ENCODE peak calls at places on chromosome 14, in ten cellular contexts. R is tibial nerve, E is lower lobe of right lung, M is endodermal cell, O is HCT116, L is PC-9, K is body of pancreas, I is psoas muscle, U is BE2C, C is MM.1S. G is an unnamed sample.

GRCh38 chr14:51967521-51967920 is 21.8 kb upstream of the RTRAF start:
- DNase-seq in K (no peak), E (no peak), R (no peak), I (no peak), M (no peak), U (no peak), C (no peak), L (no peak), O (no peak), G (no peak)

GRCh38 chr14:25833341-25834121 is 764.3 kb downstream of the NOVA1 start:
- DNase-seq in E (no peak), L (no peak), R (no peak), I (no peak), K (peak; percentile 12), O (no peak), C (peak; percentile 21), U (peak; percentile 12), M (peak; percentile 81), G (no peak)

GRCh38 chr14:95481391-95482022 is 34.9 kb downstream of the SYNE3 start:
- DNase-seq in M (no peak), I (peak; percentile 51), R (no peak), K (no peak), U (peak; percentile 71), L (no peak), O (no peak), C (no peak), E (no peak), G (no peak)

GRCh38 chr14:76962303-76962660 is 66.2 kb downstream of the IRF2BPL start:
- DNase-seq in O (no peak), E (no peak), I (no peak), R (no peak), M (no peak), K (no peak), C (no peak), L (no peak), U (no peak), G (no peak)

GRCh38 chr14:92717571-92718042 is 30.8 kb downstream of the LGMN start:
- DNase-seq in I (no peak), K (no peak), O (no peak), M (no peak), U (no peak), R (no peak), L (no peak), C (no peak), E (no peak), G (no peak)

GRCh38 chr14:48665077-48665784 is 920.9 kb downstream of the RPS29 start:
- DNase-seq in C (no peak), L (no peak), E (no peak), M (no peak), R (no peak), U (no peak), O (no peak), K (no peak), I (no peak), G (no peak)

GRCh38 chr14:61460853-61461611 is 139.7 kb downstream of the PRKCH start:
- DNase-seq in E (no peak), K (no peak), I (no peak), L (peak; percentile 66), R (no peak), M (no peak), C (peak; percentile 11), U (no peak), O (no peak), G (no peak)

GRCh38 chr14:81392976-81393643 is 7.0 kb downstream of the STON2 start:
- DNase-seq in K (no peak), M (no peak), C (no peak), R (no peak), U (no peak), I (no peak), E (no peak), O (no peak), L (no peak), G (no peak)

GRCh38 chr14:89912667-89913211 is 41.8 kb downstream of the EFCAB11 start:
- DNase-seq in E (peak; percentile 50), I (no peak), L (peak; percentile 84), R (peak; percentile 15), U (no peak), C (no peak), K (no peak), O (no peak), M (no peak), G (no peak)

GRCh38 chr14:75125617-75126016 is 1.2 kb downstream of the NEK9 start:
- DNase-seq in I (no peak), C (no peak), L (peak; percentile 65), K (no peak), M (no peak), O (no peak), U (no peak), R (no peak), E (no peak), G (no peak)

GRCh38 chr14:89680156-89680555 is 263.1 kb upstream of the FOXN3 start:
- DNase-seq in R (no peak), O (no peak), M (no peak), K (no peak), E (no peak), U (no peak), C (no peak), I (no peak), L (no peak), G (no peak)

GRCh38 chr14:36667679-36668078 is 6.0 kb downstream of the PAX9 start:
- DNase-seq in M (no peak), C (no peak), E (no peak), R (no peak), L (no peak), O (no peak), U (no peak), K (no peak), I (no peak), G (no peak)

GRCh38 chr14:70660967-70661871 is 19.5 kb downstream of the TTC9 start:
- DNase-seq in R (no peak), I (no peak), K (peak; percentile 35), C (no peak), M (no peak), L (no peak), E (no peak), O (no peak), U (no peak), G (no peak)

GRCh38 chr14:51938137-51938536 is 51.2 kb upstream of the RTRAF start:
- DNase-seq in O (no peak), U (no peak), C (no peak), R (no peak), I (no peak), E (no peak), M (no peak), K (no peak), L (no peak), G (no peak)

GRCh38 chr14:72711936-72712335 is 182.0 kb downstream of the DPF3 start:
- DNase-seq in M (no peak), C (no peak), E (no peak), O (no peak), K (no peak), L (no peak), R (no peak), U (no peak), I (no peak), G (no peak)

GRCh38 chr14:20219033-20219432 is 4.5 kb upstream of the OR11H6 start:
- DNase-seq in I (no peak), C (no peak), K (no peak), L (no peak), E (no peak), R (no peak), O (no peak), U (no peak), M (no peak), G (no peak)

DNA sequence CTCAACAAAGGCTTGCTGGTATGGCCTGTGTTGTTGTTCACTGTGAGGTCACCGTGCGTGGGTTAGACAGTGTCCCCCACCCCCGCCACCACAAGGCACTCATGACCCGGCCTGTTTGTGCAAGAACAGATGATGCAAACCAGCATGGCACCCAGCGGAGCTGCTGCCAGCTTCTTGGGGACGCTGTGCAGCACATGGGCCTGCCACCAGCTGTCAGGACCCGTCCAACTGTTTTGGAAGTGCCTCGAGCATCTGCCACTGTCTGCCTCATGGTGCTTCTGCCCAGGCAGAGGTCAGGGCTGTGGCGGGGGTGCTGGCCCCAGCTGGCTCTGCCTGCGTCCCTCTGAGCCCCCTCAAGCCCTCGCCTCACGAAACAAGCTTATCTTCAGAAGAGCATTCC is 1.5 kb downstream of the ASB2 start:
- DNase-seq in U (no peak), L (no peak), E (no peak), M (no peak), I (peak; percentile 95), O (no peak), K (no peak), R (no peak), C (no peak), G (no peak)
- H3K4me3 ChIP-seq in U (no peak overlapping the region), L (no peak overlapping the region), E (no peak overlapping the region), M (no peak overlapping the region), I (peak overlapping the region; percentile 83), O (no peak overlapping the region), K (no peak overlapping the region), R (no peak overlapping the region), C (no peak overlapping the region), G (peak overlapping the region; percentile 26)

GRCh38 chr14:64721391-64721791 is 17.2 kb downstream of the PLEKHG3 start:
- DNase-seq in I (peak; percentile 75), L (no peak), E (no peak), K (peak; percentile 90), M (peak; percentile 51), O (no peak), C (no peak), R (peak; percentile 54), U (no peak), G (no peak)
- H3K4me1 ChIP-seq in I (peaks cover 24% of the 10 kb centered on the region), L (peaks cover 97% of the 10 kb centered on the region), E (peaks cover 78% of the 10 kb centered on the region), K (peaks cover 99% of the 10 kb centered on the region), M (peaks cover 37% of the 10 kb centered on the region), O (peaks cover 94% of the 10 kb centered on the region), C (no peaks in the 10 kb centered on the region), R (peaks cover 80% of the 10 kb centered on the region), U (peaks cover 35% of the 10 kb centered on the region), G (peaks cover 100% of the 10 kb centered on the region)

DNA sequence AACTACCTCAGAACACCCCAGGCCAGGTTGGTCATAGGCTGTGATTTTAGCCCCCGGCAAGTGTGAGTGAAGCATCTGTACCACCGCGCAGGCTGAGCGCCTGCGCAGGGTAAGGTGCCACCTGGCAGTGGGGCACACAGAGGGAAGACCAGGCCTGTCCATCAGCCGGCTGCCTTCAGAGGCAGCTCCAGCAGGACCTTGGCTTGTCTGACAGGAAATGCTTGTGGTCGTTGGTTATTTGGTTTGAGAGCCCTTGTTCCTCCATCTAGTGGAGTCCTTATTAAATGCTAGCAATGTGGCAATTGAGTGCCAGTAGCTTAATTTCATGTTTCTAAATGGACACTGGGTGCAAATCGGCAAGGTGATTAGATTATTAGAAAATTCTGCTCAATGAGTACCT is 27.5 kb downstream of the SLC25A29 start:
- DNase-seq in U (no peak), L (no peak), R (no peak), E (peak; percentile 70), K (no peak), M (peak; percentile 34), O (no peak), C (peak; percentile 64), I (no peak), G (no peak)
- TF ChIP-seq CTCF in U (no peak), L (no peak), R (no peak), E (peak; percentile 16), K (no peak), M (no peak), O (no peak), C (peak; percentile 25), I (no peak), G (no peak)

GRCh38 chr14:93953263-93953662 is 23.1 kb downstream of the ASB2 start:
- DNase-seq in L (no peak), R (no peak), M (peak; percentile 79), I (no peak), C (no peak), K (no peak), O (no peak), E (no peak), U (peak; percentile 60), G (no peak)
- H3K4me3 ChIP-seq in L (no peak overlapping the region), R (no peak overlapping the region), M (no peak overlapping the region), I (no peak overlapping the region), C (no peak overlapping the region), K (no peak overlapping the region), O (no peak overlapping the region), E (no peak overlapping the region), U (no peak overlapping the region), G (no peak overlapping the region)